ENCODE peak calls at places on chromosomes 3 and 15, in nine cellular contexts. V is HFF-Myc, X is PC-3, S is B cell, A is fibroblast of mammary gland, L is K562, Q is mucosa of descending colon, W is GM12865, M is fibroblast of lung. F is an unnamed sample.
A peak's percentile ranks its signal among the peaks of the same experiment; 100 is the strongest.

GRCh38 chr3:126261037-126261436 is 80.7 kb upstream of the ALDH1L1 start:
- DNase-seq in X (no peak), Q (peak; percentile 23), V (no peak), S (no peak), A (peak; percentile 78), W (no peak), L (no peak), M (peak; percentile 93), F (no peak)

GRCh38 chr3:113269661-113270060 is 58.3 kb downstream of the BOC start:
- DNase-seq in S (no peak), W (no peak), X (no peak), V (no peak), A (no peak), Q (no peak), L (no peak), M (no peak), F (no peak)

GRCh38 chr3:9808345-9809037 is 1.6 kb upstream of the TTLL3 start:
- DNase-seq in V (peak; percentile 21), M (peak; percentile 22), L (peak; percentile 44), X (peak; percentile 63), S (peak; percentile 58), W (peak; percentile 72), A (peak; percentile 44), Q (peak; percentile 47), F (no peak)

GRCh38 chr15:62795171-62795570 is 247.4 kb upstream of the TPM1 start:
- DNase-seq in W (peak; percentile 57), V (no peak), A (no peak), X (no peak), S (no peak), M (no peak), L (no peak), Q (no peak), F (no peak)

GRCh38 chr3:98041350-98041749 is 6.2 kb upstream of the GABRR3 start:
- DNase-seq in V (no peak), L (no peak), X (no peak), S (no peak), M (no peak), Q (no peak), W (no peak), A (no peak), F (no peak)

GRCh38 chr15:92818658-92819311 is 81.3 kb upstream of the CHD2 start:
- DNase-seq in L (peak; percentile 44), X (no peak), M (no peak), Q (no peak), W (peak; percentile 25), V (no peak), S (no peak), A (no peak), F (no peak)

GRCh38 chr15:62278534-62278933 is 113.4 kb upstream of the C2CD4B start:
- DNase-seq in S (no peak), L (no peak), V (no peak), M (no peak), W (no peak), X (no peak), Q (no peak), A (no peak), F (no peak)

GRCh38 chr3:43181202-43181910 is 75.5 kb upstream of the POMGNT2 start:
- DNase-seq in V (no peak), W (peak; percentile 72), L (no peak), Q (peak; percentile 55), A (no peak), M (no peak), X (peak; percentile 92), S (no peak), F (peak; percentile 63)

GRCh38 chr3:127275287-127275781 is 12.5 kb downstream of the PRR20G start:
- DNase-seq in V (peak; percentile 67), W (no peak), L (no peak), A (peak; percentile 37), Q (no peak), S (no peak), M (no peak), X (peak; percentile 57), F (no peak)

GRCh38 chr3:53842436-53843194 is 3.6 kb downstream of the CHDH start:
- DNase-seq in M (no peak), Q (peak; percentile 79), A (peak; percentile 32), V (no peak), L (no peak), S (no peak), X (peak; percentile 66), W (peak; percentile 13), F (no peak)

GRCh38 chr15:95284933-95285401 is 1045.5 kb upstream of the NR2F2 start:
- DNase-seq in M (peak; percentile 89), L (peak; percentile 21), V (peak; percentile 71), X (peak; percentile 12), S (no peak), A (peak; percentile 61), W (peak; percentile 48), Q (no peak), F (no peak)

GRCh38 chr3:134711284-134711683 is 60.5 kb upstream of the KY start:
- DNase-seq in Q (no peak), X (peak; percentile 15), L (no peak), W (no peak), A (peak; percentile 54), V (no peak), S (no peak), M (no peak), F (no peak)

GRCh38 chr3:136235545-136235944 is 14.6 kb upstream of the PCCB start:
- DNase-seq in X (no peak), W (no peak), M (no peak), V (no peak), L (no peak), Q (no peak), A (no peak), S (no peak), F (no peak)

GRCh38 chr3:127981097-127981496 is 66.1 kb downstream of the KBTBD12 start:
- DNase-seq in A (no peak), Q (no peak), X (no peak), W (no peak), M (no peak), V (no peak), L (no peak), S (no peak), F (no peak)

GRCh38 chr3:129596194-129597086 is 10.0 kb downstream of the PLXND1 start:
- DNase-seq in L (peak; percentile 58), V (no peak), A (peak; percentile 96), W (no peak), M (peak; percentile 96), S (no peak), Q (peak; percentile 63), X (no peak), F (peak; percentile 76)
- TF ChIP-seq CTCF in L (no peak), V (no peak), A (no peak), W (no peak), M (no peak), S (no peak), Q (no peak), X (no peak), F (no peak)

DNA sequence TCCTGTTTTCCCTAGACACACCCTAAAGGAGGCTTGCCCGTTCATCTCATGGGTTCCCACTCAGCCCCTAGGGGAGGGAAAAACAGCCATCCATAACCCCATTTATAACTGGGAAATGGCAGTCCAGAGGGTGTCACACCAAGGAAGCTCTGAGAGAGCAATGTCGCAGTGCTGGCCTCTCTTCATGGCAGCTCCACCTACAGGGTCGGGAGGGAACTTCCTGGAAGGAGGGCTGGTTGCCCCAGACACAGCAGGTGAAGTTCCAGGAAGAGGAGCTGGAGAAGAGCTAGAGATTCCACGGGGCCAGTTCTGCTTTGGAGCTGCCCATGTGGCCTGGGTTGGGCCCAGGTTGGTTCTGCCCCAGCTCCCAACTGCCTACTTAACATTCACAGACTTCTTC is 22.3 kb upstream of the LINGO1 start:
- DNase-seq in V (no peak), L (peak; percentile 74), M (no peak), W (no peak), X (peak; percentile 39), S (no peak), Q (peak; percentile 74), A (no peak), F (no peak)
- TF ChIP-seq CTCF in V (peak; percentile 52), L (peak; percentile 75), M (peak; percentile 26), W (peak; percentile 34), X (peak; percentile 54), S (no peak), Q (peak; percentile 13), A (peak; percentile 21), F (no peak)

GRCh38 chr3:168622795-168623194 is 527.1 kb upstream of the GOLIM4 start:
- DNase-seq in V (no peak), S (no peak), L (no peak), A (no peak), M (no peak), W (no peak), X (no peak), Q (no peak), F (no peak)

GRCh38 chr3:168624195-168624594 is 528.5 kb upstream of the GOLIM4 start:
- DNase-seq in A (no peak), M (no peak), S (no peak), V (no peak), W (no peak), X (peak; percentile 22), Q (no peak), L (no peak), F (no peak)

GRCh38 chr3:168618827-168619226 is 523.1 kb upstream of the GOLIM4 start:
- DNase-seq in M (no peak), A (no peak), X (peak; percentile 16), S (no peak), W (no peak), Q (no peak), V (no peak), L (no peak), F (no peak)

GRCh38 chr3:168616901-168617300 is 521.2 kb upstream of the GOLIM4 start:
- DNase-seq in M (no peak), S (no peak), A (no peak), V (no peak), Q (no peak), W (no peak), L (no peak), X (no peak), F (no peak)

GRCh38 chr3:168620854-168621253 is 525.1 kb upstream of the GOLIM4 start:
- DNase-seq in V (no peak), W (peak; percentile 51), S (no peak), L (no peak), Q (peak; percentile 25), X (peak; percentile 58), A (peak; percentile 8), M (peak; percentile 40), F (no peak)
- TF ChIP-seq CTCF in V (peak; percentile 35), W (peak; percentile 56), S (no peak), L (no peak), Q (no peak), X (peak; percentile 77), A (peak; percentile 36), M (peak; percentile 62), F (no peak)

GRCh38 chr3:196517919-196518318 is 2.8 kb upstream of the SMCO1 start:
- DNase-seq in S (no peak), L (no peak), Q (no peak), W (peak; percentile 42), V (no peak), X (peak; percentile 7), M (no peak), A (no peak), F (no peak)

GRCh38 chr3:196517142-196517808 is 2.1 kb upstream of the SMCO1 start:
- DNase-seq in L (peak; percentile 46), V (no peak), A (no peak), X (peak; percentile 17), W (no peak), Q (no peak), M (no peak), S (no peak), F (no peak)

GRCh38 chr3:196514913-196515621 is at the start of gene SMCO1:
- DNase-seq in A (no peak), M (no peak), L (peak; percentile 42), W (no peak), S (no peak), Q (no peak), V (no peak), X (no peak), F (no peak)

GRCh38 chr3:196519738-196520122 is 4.6 kb upstream of the SMCO1 start:
- DNase-seq in L (no peak), S (peak; percentile 37), Q (peak; percentile 27), V (no peak), W (peak; percentile 49), M (no peak), A (no peak), X (no peak), F (no peak)

GRCh38 chr3:196518999-196519737 is 4.0 kb upstream of the SMCO1 start:
- DNase-seq in A (peak; percentile 84), X (peak; percentile 86), W (peak; percentile 75), L (peak; percentile 81), Q (peak; percentile 80), S (peak; percentile 47), V (no peak), M (peak; percentile 79), F (no peak)
- TF ChIP-seq CTCF in A (peak; percentile 53), X (peak; percentile 74), W (peak; percentile 40), L (peak; percentile 83), Q (no peak), S (peak; percentile 22), V (peak; percentile 52), M (peak; percentile 42), F (peak; percentile 33)

F was measured in CD14-positive monocyte.